ENCODE peak calls at places on chromosomes 6 and 20, in five cellular contexts. S is GM12878, K is psoas muscle, Q is endodermal cell, L is ascending aorta. W is an unnamed sample. For H3K4me1, the result is how much of the 10 kb centered on the place peaks cover.

GRCh38 chr6:87808005-87808757 is 106.1 kb upstream of the AKIRIN2 start:
- DNase-seq in S (no peak), L (no peak), K (no peak), Q (no peak), W (no peak)

GRCh38 chr6:56637640-56638039 is 5.0 kb downstream of the DST start:
- DNase-seq in K (no peak), S (peak), Q (no peak), L (no peak), W (peak)

GRCh38 chr20:22921595-22922421 is 113.3 kb upstream of the SSTR4 start:
- DNase-seq in L (no peak), Q (no peak), K (no peak), S (no peak), W (peak)

GRCh38 chr6:166036321-166037105 is 131.1 kb downstream of the TBXT start:
- DNase-seq in K (no peak), S (no peak), Q (no peak), L (no peak), W (no peak)

GRCh38 chr20:19271879-19272651 is 59.6 kb downstream of the SLC24A3 start:
- DNase-seq in S (no peak), Q (peak), L (peak), K (no peak), W (no peak)

GRCh38 chr20:1894951-1895673 is at the start of gene SIRPA:
- DNase-seq in L (peak), Q (peak), S (no peak), K (peak), W (peak)

GRCh38 chr20:31967830-31968249 is at the start of gene XKR7:
- DNase-seq in Q (peak), K (no peak), L (no peak), S (no peak), W (no peak)

GRCh38 chr6:128057541-128058335 is 156.9 kb upstream of the THEMIS start:
- DNase-seq in Q (no peak), K (no peak), S (no peak), L (no peak), W (no peak)

GRCh38 chr6:139536751-139537617 is 162.5 kb upstream of the CITED2 start:
- DNase-seq in Q (no peak), L (no peak), S (no peak), K (no peak), W (no peak)

GRCh38 chr20:18266282-18266681 is 22.0 kb upstream of the ZNF133 start:
- DNase-seq in K (no peak), Q (no peak), L (no peak), S (no peak), W (no peak)

GRCh38 chr20:38937000-38937399 is 10.8 kb downstream of the FAM83D start:
- DNase-seq in S (no peak), L (no peak), K (no peak), Q (no peak), W (no peak)

GRCh38 chr20:38940644-38941043 is 14.4 kb downstream of the FAM83D start:
- DNase-seq in S (no peak), L (no peak), Q (peak), K (no peak), W (no peak)

GRCh38 chr20:38939686-38940085 is 13.5 kb downstream of the FAM83D start:
- DNase-seq in L (no peak), K (no peak), S (no peak), Q (peak), W (no peak)

GRCh38 chr20:38937978-38938473 is 11.8 kb downstream of the FAM83D start:
- DNase-seq in Q (no peak), K (no peak), S (no peak), L (no peak), W (no peak)

DNA sequence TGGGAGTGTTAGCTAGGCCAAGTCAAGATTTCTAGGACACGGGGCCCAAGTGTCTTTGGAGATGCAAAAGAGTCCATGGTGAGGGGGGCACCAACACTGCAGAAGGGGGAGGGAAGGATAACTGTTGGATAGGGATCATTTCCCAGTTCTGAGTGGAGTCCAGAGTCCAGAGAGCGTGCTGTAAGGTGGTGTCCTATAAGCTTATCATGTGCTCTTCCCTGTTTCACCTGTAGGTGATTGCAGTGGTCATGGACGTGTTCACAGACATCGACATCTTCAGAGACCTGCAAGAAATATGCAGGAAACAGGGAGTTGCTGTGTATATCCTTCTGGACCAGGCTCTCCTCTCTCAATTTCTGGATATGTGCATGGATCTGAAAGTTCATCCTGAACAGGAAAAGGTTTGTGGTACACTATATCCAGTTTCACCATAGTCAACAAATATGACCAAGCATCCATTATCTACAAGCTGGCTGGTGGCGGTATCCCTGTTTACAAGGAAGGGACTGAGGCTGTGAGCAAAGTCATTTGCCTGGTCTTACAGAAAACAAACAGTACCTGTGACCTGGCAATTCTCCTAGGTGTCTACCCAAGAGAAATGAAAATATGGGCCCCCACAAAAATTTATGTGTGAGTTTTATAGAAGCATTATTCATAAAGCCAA is 15.6 kb downstream of the FAM83D start:
- DNase-seq in Q (peak), L (no peak), K (no peak), S (no peak), W (no peak)
- TF ChIP-seq CTCF in Q (peak), L (no peak), K (no peak), S (no peak), W (peak)

DNA sequence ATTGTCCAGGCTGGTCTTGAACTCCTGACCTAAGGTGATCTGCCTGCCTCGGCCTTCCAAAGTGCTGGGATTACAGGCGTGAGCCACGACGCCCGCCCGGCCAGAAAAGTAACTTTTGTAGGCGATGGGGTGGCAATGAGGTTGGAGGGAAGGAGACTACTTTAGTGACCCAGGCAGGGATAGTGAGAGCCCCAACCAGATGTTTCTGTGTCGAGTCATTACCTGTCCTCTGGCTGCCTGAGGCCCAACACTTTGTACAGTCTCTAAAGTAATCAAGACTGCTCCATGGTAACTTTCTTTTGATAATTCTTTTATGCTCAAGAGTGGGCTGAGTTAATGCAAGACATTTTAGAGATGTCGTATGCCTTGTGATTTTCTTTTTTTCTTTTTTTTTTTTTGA is 6.8 kb downstream of the SASH1 start:
- DNase-seq in K (no peak), L (peak), Q (no peak), S (no peak), W (no peak)
- H3K4me1 ChIP-seq in K (under half), L (under half), Q (under half), S (under half), W (under half)

GRCh38 chr20:38152175-38153010 is 12.7 kb downstream of the TGM2 start:
- DNase-seq in K (peak), S (peak), L (peak), Q (no peak), W (no peak)
- H3K27ac ChIP-seq in K (peak), S (peak), L (peak), Q (peak), W (no peak)

DNA sequence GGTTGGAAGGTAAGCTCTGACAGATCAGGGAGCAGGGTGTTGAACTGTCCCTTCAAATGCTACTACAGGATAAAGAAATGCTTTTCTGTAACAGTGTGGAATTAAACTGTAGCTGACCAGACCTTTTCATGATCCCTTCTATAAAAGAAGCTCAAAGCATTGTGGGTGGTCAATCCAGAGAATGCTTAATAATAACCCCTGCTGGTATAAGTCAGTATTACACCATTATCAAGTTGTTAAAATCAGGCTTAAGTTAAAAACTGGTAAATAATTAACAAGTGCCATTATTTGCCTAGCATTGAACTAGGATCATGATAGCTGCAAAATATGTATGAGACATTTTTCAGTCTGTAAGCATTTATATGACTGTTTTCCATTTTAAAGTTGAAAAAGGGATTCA is 468.9 kb downstream of the PKHD1 start:
- DNase-seq in S (no peak), L (no peak), K (no peak), Q (no peak), W (peak)
- TF ChIP-seq CTCF in S (peak), L (no peak), K (peak), Q (peak), W (peak)

GRCh38 chr6:104320896-104321295 is 538.8 kb downstream of the HACE1 start:
- DNase-seq in L (no peak), Q (no peak), K (no peak), S (no peak), W (no peak)
- H3K4me1 ChIP-seq in L (under half), Q (under half), K (under half), S (under half), W (under half)

GRCh38 chr6:44921787-44922186 is 406.3 kb upstream of the RUNX2 start:
- DNase-seq in Q (peak), L (no peak), S (no peak), K (no peak), W (no peak)
- H3K27ac ChIP-seq in Q (no peak), L (no peak), S (no peak), K (no peak), W (no peak)

GRCh38 chr20:59016795-59017492 is 2.3 kb upstream of the TUBB1 start:
- DNase-seq in S (no peak), K (no peak), L (no peak), Q (no peak), W (no peak)
- TF ChIP-seq CTCF in S (no peak), K (no peak), L (no peak), Q (no peak), W (no peak)

GRCh38 chr6:108564178-108564577 is 3.5 kb downstream of the FOXO3 start:
- DNase-seq in S (no peak), Q (no peak), L (peak), K (no peak), W (no peak)

GRCh38 chr6:108568101-108568500 is 7.4 kb downstream of the FOXO3 start:
- DNase-seq in Q (no peak), K (no peak), S (no peak), L (peak), W (no peak)

GRCh38 chr6:108565091-108565766 is 4.5 kb downstream of the FOXO3 start:
- DNase-seq in S (peak), Q (no peak), L (peak), K (no peak), W (no peak)

GRCh38 chr6:108566406-108566805 is 5.7 kb downstream of the FOXO3 start:
- DNase-seq in K (no peak), Q (no peak), L (peak), S (no peak), W (no peak)

DNA sequence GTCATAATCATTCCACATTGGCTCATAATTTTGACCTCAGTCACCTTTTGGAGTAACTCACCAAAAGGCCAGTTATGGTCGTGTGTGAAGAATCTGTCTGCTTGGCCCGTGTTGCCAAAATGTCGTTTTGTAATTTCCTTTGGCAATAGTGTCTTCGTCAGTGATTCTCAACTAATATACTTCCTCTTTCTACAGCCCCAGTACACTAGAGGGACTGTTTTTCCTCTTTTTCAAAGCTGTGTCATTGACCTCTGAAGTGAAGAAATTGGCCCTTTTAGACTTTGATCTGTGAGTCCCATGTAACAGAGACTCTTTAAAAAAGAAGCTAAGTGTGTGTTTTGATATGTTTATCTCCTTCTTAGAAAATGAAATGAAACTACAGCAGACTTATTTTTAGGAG is 5.2 kb downstream of the FOXO3 start:
- DNase-seq in L (peak), S (no peak), Q (no peak), K (no peak), W (no peak)
- H3K4me1 ChIP-seq in L (under half), S (under half), Q (under half), K (half or more), W (under half)

DNA sequence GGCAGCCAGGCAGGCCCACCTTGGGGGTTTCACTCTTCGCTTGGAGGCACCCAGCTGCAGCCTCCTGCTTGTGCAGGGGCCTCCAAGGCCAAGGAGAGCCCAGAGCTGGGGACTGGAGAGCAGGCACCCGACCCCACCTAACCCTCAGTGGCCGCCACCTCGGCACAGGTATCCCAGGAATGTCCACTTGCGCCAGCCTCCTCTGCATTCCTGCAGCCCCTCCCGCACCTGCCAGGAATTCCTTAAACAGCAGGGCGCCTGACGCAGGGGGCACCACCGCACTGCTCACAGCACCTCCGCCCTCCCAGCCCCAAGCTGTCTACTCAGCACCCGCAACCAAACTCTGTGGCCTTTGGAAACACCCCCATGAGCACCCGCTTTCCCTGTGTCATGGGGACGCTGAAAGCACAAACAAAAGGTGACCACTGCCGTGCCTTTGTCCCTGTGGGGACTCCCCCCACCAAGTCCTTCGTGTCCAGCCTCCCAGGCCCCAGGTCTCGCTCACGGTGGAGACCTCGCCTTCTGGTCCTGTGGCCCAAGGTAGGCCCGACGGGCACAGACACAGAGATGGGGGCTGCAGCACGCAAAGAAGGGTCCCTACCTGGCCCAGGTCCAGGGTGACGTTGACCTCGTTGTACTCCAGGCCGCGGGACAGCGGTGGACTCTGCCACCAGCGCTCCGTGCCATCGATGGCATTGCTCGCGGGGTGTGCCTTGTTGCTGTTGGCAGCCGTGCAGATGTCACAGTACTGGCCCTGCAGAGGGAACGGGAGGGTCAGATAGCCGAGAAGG is 5.1 kb downstream of the LAMA5 start:
- DNase-seq in S (no peak), K (peak), L (peak), Q (peak), W (no peak)
- H3K27ac ChIP-seq in S (no peak), K (peak), L (peak), Q (peak), W (no peak)